ENCODE peak calls at places on chromosomes 1 and 21, in eight cellular contexts. V is adrenal gland; F is astrocyte of the spinal cord; S is AG04449; Q is GM12864; J is coronary artery; Y is activated CD8-positive, alpha-beta T cell treated with anti-CD3 and anti-CD28 coated beads for 36 hours; L is sigmoid colon. K is an unnamed sample.

GRCh38 chr1:57377731-57378139 is 46.1 kb downstream of the DAB1 start:
- DNase-seq in V (no peak), F (no peak), S (no peak), Q (no peak), J (no peak), Y (no peak), L (no peak), K (no peak)

GRCh38 chr1:245875581-245876263 is 631.4 kb downstream of the SMYD3 start:
- DNase-seq in V (no peak), F (no peak), S (no peak), Q (no peak), J (no peak), Y (no peak), L (no peak), K (no peak)

GRCh38 chr21:23936224-23936623 is 1671.1 kb downstream of the MRPL39 start:
- DNase-seq in V (peak), F (peak), S (peak), Q (no peak), J (no peak), Y (peak), L (no peak), K (no peak)

GRCh38 chr1:168341576-168341975 is 60.9 kb downstream of the TBX19 start:
- DNase-seq in V (no peak), F (peak), S (peak), Q (no peak), J (no peak), Y (no peak), L (no peak), K (no peak)

GRCh38 chr1:57117753-57118152 is 151.9 kb upstream of the C8B start:
- DNase-seq in V (no peak), F (no peak), S (no peak), Q (no peak), J (no peak), Y (no peak), L (no peak), K (no peak)

GRCh38 chr1:171999756-172000155 is 158.5 kb downstream of the DNM3 start:
- DNase-seq in V (no peak), F (no peak), S (no peak), Q (no peak), J (no peak), Y (no peak), L (no peak), K (no peak)

GRCh38 chr1:192607836-192608235 is 28.1 kb upstream of the RGS13 start:
- DNase-seq in V (no peak), F (no peak), S (no peak), Q (no peak), J (no peak), Y (no peak), L (no peak), K (no peak)

GRCh38 chr1:150974580-150975478 is at the start of gene CERS2:
- DNase-seq in V (peak), F (peak), S (no peak), Q (no peak), J (peak), Y (peak), L (peak), K (peak)

GRCh38 chr1:227900571-227901051 is 47.1 kb downstream of the WNT9A start:
- DNase-seq in V (no peak), F (no peak), S (no peak), Q (no peak), J (no peak), Y (peak), L (peak), K (no peak)

GRCh38 chr1:59393211-59394180 is 96.6 kb downstream of the FGGY start:
- DNase-seq in V (peak), F (peak), S (no peak), Q (no peak), J (peak), Y (no peak), L (peak), K (no peak)

GRCh38 chr1:100164226-100164625 is 13.8 kb downstream of the LRRC39 start:
- DNase-seq in V (no peak), F (peak), S (peak), Q (no peak), J (no peak), Y (no peak), L (no peak), K (no peak)

GRCh38 chr1:84117868-84118267 is 26.2 kb upstream of the PRKACB start:
- DNase-seq in V (no peak), F (peak), S (no peak), Q (no peak), J (no peak), Y (no peak), L (no peak), K (no peak)

GRCh38 chr1:113247355-113247754 is 143.0 kb upstream of the MAGI3 start:
- DNase-seq in V (no peak), F (no peak), S (no peak), Q (no peak), J (no peak), Y (no peak), L (no peak), K (no peak)

GRCh38 chr1:73593804-73594203 is 604.2 kb downstream of the LRRIQ3 start:
- DNase-seq in V (no peak), F (no peak), S (no peak), Q (no peak), J (no peak), Y (no peak), L (no peak), K (no peak)

GRCh38 chr21:34818663-34819158 is 149.9 kb downstream of the CLIC6 start:
- DNase-seq in V (no peak), F (no peak), S (no peak), Q (no peak), J (no peak), Y (no peak), L (no peak), K (no peak)

GRCh38 chr1:110798691-110799256 is 74.2 kb upstream of the CD53 start:
- DNase-seq in V (no peak), F (no peak), S (no peak), Q (no peak), J (no peak), Y (no peak), L (no peak), K (no peak)

GRCh38 chr1:244204004-244204403 is 152.9 kb downstream of the ZBTB18 start:
- DNase-seq in V (no peak), F (no peak), S (no peak), Q (no peak), J (no peak), Y (no peak), L (no peak), K (no peak)

GRCh38 chr1:231240531-231240882 is 505 bp upstream of the GNPAT start:
- DNase-seq in V (no peak), F (no peak), S (no peak), Q (no peak), J (no peak), Y (no peak), L (no peak), K (no peak)

GRCh38 chr1:192544983-192545393 is 30.6 kb upstream of the RGS1 start:
- DNase-seq in V (no peak), F (peak), S (peak), Q (no peak), J (no peak), Y (peak), L (no peak), K (peak)

GRCh38 chr1:203170625-203171330 is 4.8 kb downstream of the MYBPH start:
- DNase-seq in V (no peak), F (no peak), S (no peak), Q (peak), J (no peak), Y (no peak), L (no peak), K (no peak)

GRCh38 chr21:17491716-17492414 is 21.0 kb upstream of the CXADR start:
- DNase-seq in V (peak), F (peak), S (peak), Q (no peak), J (no peak), Y (peak), L (no peak), K (no peak)

GRCh38 chr1:232868793-232869491 is 63.7 kb downstream of the MAP10 start:
- DNase-seq in V (peak), F (peak), S (peak), Q (no peak), J (no peak), Y (no peak), L (no peak), K (no peak)

GRCh38 chr21:34935452-34935851 is 113.7 kb downstream of the RUNX1 start:
- DNase-seq in V (no peak), F (no peak), S (no peak), Q (no peak), J (no peak), Y (peak), L (no peak), K (no peak)

GRCh38 chr1:222084996-222085395 is 343.1 kb upstream of the DUSP10 start:
- DNase-seq in V (no peak), F (no peak), S (no peak), Q (no peak), J (no peak), Y (no peak), L (no peak), K (no peak)

GRCh38 chr1:183470961-183471747 is 1.1 kb upstream of the SMG7 start:
- DNase-seq in V (peak), F (peak), S (no peak), Q (no peak), J (peak), Y (peak), L (peak), K (peak)

GRCh38 chr1:183470147-183470960 is 1.9 kb upstream of the SMG7 start:
- DNase-seq in V (peak), F (peak), S (no peak), Q (no peak), J (peak), Y (peak), L (peak), K (peak)

GRCh38 chr1:183472488-183473285 is at the start of gene SMG7:
- DNase-seq in V (peak), F (no peak), S (no peak), Q (no peak), J (no peak), Y (peak), L (no peak), K (peak)

GRCh38 chr1:183473286-183473536 is 912 bp downstream of the SMG7 start:
- DNase-seq in V (no peak), F (no peak), S (no peak), Q (no peak), J (no peak), Y (peak), L (no peak), K (no peak)

DNA sequence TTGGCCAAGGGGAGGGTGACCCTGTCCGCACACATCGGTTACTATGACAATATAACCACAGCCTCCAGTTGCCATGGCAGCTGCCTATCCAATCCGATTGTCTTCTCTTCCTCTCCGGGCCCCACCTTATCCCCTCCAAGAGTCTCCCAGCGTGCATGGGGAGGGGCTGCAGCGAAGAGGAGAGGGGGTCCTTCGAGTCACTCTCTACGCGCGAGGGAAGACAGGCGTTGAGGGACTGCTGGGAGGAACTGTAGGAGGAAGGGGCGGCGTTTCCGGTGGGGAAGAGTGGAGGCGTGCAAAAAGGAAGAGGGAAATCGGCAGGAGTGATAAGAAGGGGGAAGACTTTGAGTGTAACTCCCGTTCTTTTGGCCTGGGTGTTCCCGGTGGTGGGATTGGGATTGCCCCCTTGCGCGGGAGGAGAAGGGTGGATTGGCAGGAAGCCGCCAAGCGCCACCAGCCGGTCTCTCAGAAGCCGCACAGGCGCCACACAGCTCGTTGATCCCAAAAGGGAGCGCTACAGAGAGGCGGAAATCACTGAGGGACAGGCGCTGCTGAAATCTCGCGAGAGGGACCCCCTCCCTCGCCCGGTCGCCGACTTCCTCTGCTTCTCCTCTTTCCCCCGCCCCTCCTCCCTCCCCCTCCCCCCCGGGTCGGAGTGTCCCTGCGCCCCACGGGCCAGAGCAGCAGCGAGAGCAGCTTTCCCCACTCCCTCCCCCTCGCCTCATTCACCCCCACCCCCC is 381 bp upstream of the SMG7 start:
- DNase-seq in V (peak), F (peak), S (peak), Q (peak), J (peak), Y (peak), L (peak), K (peak)
- TF ChIP-seq CTCF in V (no peak), F (no peak), S (peak), Q (no peak), J (no peak), Y (no peak), L (no peak), K (no peak)

DNA sequence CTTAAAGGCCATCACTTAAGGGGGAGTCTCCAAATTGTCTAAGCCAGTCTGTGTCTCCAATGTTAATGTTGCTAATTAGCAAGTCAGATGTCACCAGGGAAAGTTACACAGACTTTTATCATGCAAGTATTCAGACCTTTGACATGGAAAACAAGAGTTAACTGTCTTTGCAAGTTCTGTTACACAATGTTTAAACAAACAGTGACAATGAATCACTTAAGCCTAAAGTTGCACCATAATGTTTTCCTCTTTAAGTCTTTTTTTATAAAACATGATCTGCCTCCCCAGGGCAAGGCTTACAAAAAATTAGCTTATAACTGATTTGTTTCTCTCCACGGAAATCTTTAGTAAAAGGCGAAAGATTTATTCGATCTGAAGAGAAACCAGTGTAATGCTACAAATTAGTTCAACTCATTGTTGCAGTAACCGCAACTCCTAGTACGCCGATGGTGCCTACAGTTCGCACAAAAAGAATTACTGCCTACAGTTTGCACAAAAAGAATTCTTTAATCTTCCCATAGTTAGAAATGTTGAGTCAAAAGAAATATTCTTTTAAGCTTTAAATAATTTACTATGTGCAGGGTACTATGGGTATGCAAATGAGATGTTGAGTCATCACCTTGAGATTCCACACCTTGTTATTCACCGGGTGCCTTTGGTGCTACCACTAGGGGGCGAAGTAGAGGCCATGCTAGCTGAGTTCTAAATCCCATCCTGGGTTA is 45.3 kb downstream of the HHAT start:
- DNase-seq in V (peak), F (peak), S (peak), Q (peak), J (no peak), Y (peak), L (peak), K (peak)
- TF ChIP-seq CTCF in V (peak), F (peak), S (peak), Q (peak), J (no peak), Y (peak), L (no peak), K (peak)

GRCh38 chr1:156772222-156772621 is 4.9 kb downstream of the PRCC start:
- DNase-seq in V (no peak), F (no peak), S (no peak), Q (no peak), J (no peak), Y (no peak), L (no peak), K (no peak)
- TF ChIP-seq CTCF in V (no peak), F (peak), S (no peak), Q (no peak), J (no peak), Y (peak), L (no peak), K (no peak)

DNA sequence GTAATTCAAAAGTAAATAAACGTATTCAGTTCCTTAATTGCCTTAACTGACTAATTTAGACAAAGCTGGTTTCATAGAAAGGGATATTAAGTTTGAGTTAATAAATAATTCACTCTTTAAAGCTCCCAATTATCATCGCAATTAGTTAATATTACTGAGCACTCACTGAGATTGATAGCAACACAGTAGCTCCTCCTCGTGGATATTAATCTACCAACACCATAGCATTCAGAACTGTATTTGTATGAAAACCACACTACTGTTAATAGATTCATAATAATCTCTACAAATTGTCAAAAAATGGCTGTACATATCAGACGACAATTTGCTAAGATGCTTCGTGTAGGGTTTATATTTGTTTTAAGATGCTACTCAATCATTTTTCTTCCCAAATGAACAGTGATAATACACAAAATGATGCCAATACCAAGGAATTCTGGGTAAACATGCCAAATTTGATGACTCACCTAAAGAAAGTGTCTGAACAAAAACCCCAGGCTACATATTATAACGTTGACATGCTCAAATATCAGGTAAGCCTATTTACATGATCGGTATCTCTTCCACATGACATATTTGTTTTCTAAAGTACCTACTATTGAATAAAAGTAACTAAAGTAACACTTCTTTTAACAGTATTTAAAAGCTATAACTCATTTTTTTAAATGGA is 18.8 kb upstream of the DYNLT5 start:
- DNase-seq in V (no peak), F (no peak), S (no peak), Q (no peak), J (no peak), Y (no peak), L (no peak), K (no peak)
- TF ChIP-seq CTCF in V (no peak), F (no peak), S (no peak), Q (peak), J (no peak), Y (no peak), L (no peak), K (no peak)

DNA sequence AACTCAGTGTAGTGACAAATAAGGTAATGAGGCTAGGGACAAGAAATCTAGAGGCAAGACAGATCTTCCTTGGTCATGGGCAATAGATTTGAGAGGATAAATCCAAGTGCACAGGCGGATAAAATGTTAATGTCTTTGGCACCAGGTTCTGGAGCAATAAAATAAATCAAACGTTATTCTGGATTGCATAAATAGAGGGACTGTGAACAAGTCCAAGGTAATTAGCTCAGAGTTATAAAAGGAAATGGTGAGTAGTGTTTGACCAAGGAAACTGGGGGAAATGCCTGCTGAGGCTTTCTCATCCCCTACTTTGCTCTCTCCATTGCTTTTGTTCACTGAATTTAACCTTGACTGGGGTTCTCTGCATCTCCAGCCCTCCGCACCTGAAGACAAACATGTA is 329.3 kb upstream of the PROX1 start:
- DNase-seq in V (no peak), F (no peak), S (no peak), Q (no peak), J (no peak), Y (no peak), L (no peak), K (no peak)
- TF ChIP-seq CTCF in V (no peak), F (no peak), S (no peak), Q (no peak), J (no peak), Y (no peak), L (no peak), K (no peak)

GRCh38 chr1:74753104-74753503 is 20.2 kb downstream of the TYW3 start:
- DNase-seq in V (no peak), F (no peak), S (no peak), Q (no peak), J (no peak), Y (no peak), L (no peak), K (no peak)

GRCh38 chr1:74748962-74749361 is 16.0 kb downstream of the TYW3 start:
- DNase-seq in V (no peak), F (no peak), S (no peak), Q (no peak), J (no peak), Y (no peak), L (no peak), K (peak)
- TF ChIP-seq CTCF in V (no peak), F (no peak), S (no peak), Q (no peak), J (no peak), Y (no peak), L (no peak), K (no peak)

GRCh38 chr1:29383972-29384371 is 147.7 kb downstream of the PTPRU start:
- DNase-seq in V (no peak), F (peak), S (no peak), Q (no peak), J (peak), Y (no peak), L (no peak), K (no peak)

GRCh38 chr1:29380532-29380931 is 144.2 kb downstream of the PTPRU start:
- DNase-seq in V (no peak), F (peak), S (no peak), Q (no peak), J (no peak), Y (no peak), L (no peak), K (no peak)

GRCh38 chr1:29382851-29383588 is 146.7 kb downstream of the PTPRU start:
- DNase-seq in V (no peak), F (no peak), S (no peak), Q (no peak), J (peak), Y (no peak), L (no peak), K (no peak)

GRCh38 chr1:29381426-29381825 is 145.1 kb downstream of the PTPRU start:
- DNase-seq in V (no peak), F (no peak), S (no peak), Q (no peak), J (peak), Y (no peak), L (no peak), K (no peak)

DNA sequence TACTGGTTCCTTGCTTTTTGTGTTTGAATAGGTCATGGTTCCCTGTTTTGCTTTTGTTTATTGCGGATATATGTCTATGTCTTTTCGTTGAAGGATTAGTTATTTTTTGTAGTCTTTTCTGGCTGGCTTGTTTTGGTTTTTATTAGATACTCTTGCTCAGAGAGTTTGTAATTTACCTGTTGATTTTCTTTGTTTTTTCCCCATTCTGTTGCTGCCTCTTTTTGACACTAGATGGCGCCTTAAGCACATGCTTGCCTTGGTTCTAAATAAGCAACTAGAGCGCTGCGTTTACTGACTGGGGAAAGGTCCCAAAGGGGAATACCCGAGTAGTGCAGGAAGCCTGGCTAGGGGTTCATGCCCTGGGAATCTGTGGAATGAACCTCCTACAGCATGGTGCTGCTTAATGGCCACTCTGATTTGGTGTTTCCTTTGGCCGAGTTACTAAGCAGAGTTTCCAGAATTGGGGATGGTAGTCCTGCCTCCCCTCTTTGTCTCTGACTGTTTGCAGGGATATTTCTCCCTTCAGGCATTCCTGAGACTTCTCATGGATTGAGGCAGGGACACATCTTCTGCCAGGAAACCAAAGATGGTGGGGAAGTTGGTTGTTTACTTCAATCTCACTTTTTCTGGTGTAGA is 143.2 kb downstream of the PTPRU start:
- DNase-seq in V (no peak), F (peak), S (no peak), Q (no peak), J (peak), Y (peak), L (no peak), K (no peak)
- TF ChIP-seq CTCF in V (peak), F (peak), S (peak), Q (peak), J (no peak), Y (peak), L (no peak), K (peak)